ENCODE peak calls at places on chromosome 21, in six cellular contexts. L is sigmoid colon, X is IMR-90, J is esophagus squamous epithelium, K is colonic mucosa, A is left lung. H is an unnamed sample. For H3K36me3, the result is how much of the 10 kb centered on the place peaks cover.

GRCh38 chr21:32348604-32349332 is 44.0 kb downstream of the URB1 start:
- DNase-seq in A (no peak), K (peak), L (no peak), J (no peak), X (no peak), H (peak)

GRCh38 chr21:46006547-46007497 is 25.3 kb downstream of the COL6A1 start:
- DNase-seq in J (no peak), A (peak), K (peak), X (no peak), L (peak), H (no peak)

GRCh38 chr21:46507562-46507961 is 48.9 kb downstream of the DIP2A start:
- DNase-seq in J (no peak), A (no peak), L (no peak), K (no peak), X (no peak), H (no peak)

GRCh38 chr21:34091607-34092006 is 18.2 kb downstream of the MRPS6 start:
- DNase-seq in A (no peak), X (no peak), K (no peak), J (no peak), L (no peak), H (no peak)

GRCh38 chr21:32412998-32413504 is 545 bp downstream of the EVA1C start:
- DNase-seq in J (no peak), L (peak), A (peak), K (peak), X (no peak), H (peak)

GRCh38 chr21:31235671-31236450 is 108.2 kb downstream of the TIAM1 start:
- DNase-seq in J (no peak), K (no peak), A (no peak), X (no peak), L (no peak), H (peak)

GRCh38 chr21:14712121-14712520 is 166.0 kb upstream of the SAMSN1 start:
- DNase-seq in X (no peak), L (no peak), K (no peak), A (no peak), J (no peak), H (peak)

GRCh38 chr21:36697473-36698159 is 1.3 kb upstream of the SIM2 start:
- DNase-seq in A (peak), L (no peak), J (no peak), X (no peak), K (no peak), H (no peak)

GRCh38 chr21:34029724-34030528 is 43.5 kb upstream of the MRPS6 start:
- DNase-seq in J (no peak), A (no peak), L (no peak), X (peak), K (peak), H (peak)

GRCh38 chr21:28624626-28625025 is 368.1 kb downstream of the LTN1 start:
- DNase-seq in A (no peak), L (no peak), J (no peak), X (no peak), K (no peak), H (peak)

GRCh38 chr21:29431680-29432079 is 133.0 kb downstream of the BACH1 start:
- DNase-seq in K (no peak), L (no peak), X (no peak), J (no peak), A (no peak), H (no peak)

GRCh38 chr21:34039678-34040382 is 33.5 kb upstream of the MRPS6 start:
- DNase-seq in L (no peak), K (no peak), J (no peak), X (no peak), A (no peak), H (no peak)

GRCh38 chr21:31667141-31667540 is 7.6 kb downstream of the SOD1 start:
- DNase-seq in J (no peak), X (no peak), K (no peak), L (no peak), A (no peak), H (peak)

GRCh38 chr21:39136711-39137110 is 46.5 kb downstream of the PSMG1 start:
- DNase-seq in J (no peak), A (no peak), K (no peak), X (peak), L (no peak), H (peak)

GRCh38 chr21:37751268-37751975 is 164.8 kb downstream of the KCNJ6 start:
- DNase-seq in K (no peak), A (no peak), X (peak), L (no peak), J (no peak), H (peak)

GRCh38 chr21:38211321-38211720 is 45.5 kb upstream of the KCNJ15 start:
- DNase-seq in K (no peak), L (no peak), J (no peak), X (no peak), A (no peak), H (no peak)

DNA sequence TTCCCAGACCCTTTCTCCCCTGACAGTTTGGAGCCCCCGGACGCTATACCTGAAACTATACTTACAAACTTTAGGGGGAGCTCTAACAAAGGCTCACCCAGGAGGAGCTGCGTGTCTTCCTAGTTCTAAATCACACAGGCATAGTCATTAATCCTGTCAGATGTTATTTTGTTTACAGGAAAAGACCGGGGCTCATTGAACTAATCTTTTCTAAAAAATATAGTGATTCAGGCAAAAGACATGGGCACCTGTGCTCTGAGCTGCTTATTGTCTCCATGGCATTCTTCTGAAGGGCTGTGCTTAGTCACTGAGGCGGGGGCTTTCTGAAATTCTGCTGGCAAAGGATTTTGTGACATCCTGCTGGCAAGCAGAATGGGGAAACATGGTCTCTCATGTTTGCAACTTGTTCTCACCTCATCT is 1577.0 kb downstream of the NCAM2 start:
- DNase-seq in A (no peak), J (no peak), K (no peak), X (no peak), L (no peak), H (no peak)
- TF ChIP-seq CTCF in A (peak), J (no peak), K (no peak), X (no peak), L (no peak), H (no peak)

GRCh38 chr21:16427587-16428087 is 697.9 kb downstream of the USP25 start:
- DNase-seq in A (no peak), K (no peak), J (no peak), L (no peak), X (no peak), H (peak)

GRCh38 chr21:16426936-16427335 is 697.2 kb downstream of the USP25 start:
- DNase-seq in A (no peak), L (no peak), J (no peak), X (no peak), K (no peak), H (no peak)

GRCh38 chr21:16424331-16424749 is 694.6 kb downstream of the USP25 start:
- DNase-seq in X (no peak), K (no peak), A (no peak), L (no peak), J (no peak), H (peak)

GRCh38 chr21:16423921-16424320 is 694.1 kb downstream of the USP25 start:
- DNase-seq in K (no peak), A (no peak), L (no peak), X (no peak), J (no peak), H (peak)

DNA sequence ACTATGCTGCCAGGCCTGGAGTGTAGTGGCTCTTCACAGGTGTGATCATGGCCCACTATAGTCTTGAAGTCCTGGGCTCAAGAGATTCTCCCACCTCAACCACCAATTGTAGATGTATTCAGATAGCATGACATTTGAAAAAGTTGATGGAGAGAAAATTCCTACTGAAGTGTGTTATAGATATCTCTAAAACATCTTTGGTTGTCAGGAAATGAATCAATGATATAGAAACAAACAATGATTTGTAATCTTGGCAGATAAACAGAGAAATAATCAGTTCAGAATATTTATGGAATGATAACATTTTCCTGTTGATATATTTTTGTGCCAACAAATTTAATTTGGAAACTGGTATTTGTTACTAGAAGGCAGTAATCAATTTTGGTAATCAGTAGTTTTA is 695.5 kb downstream of the USP25 start:
- DNase-seq in A (no peak), J (no peak), K (no peak), X (no peak), L (no peak), H (peak)
- H3K4me3 ChIP-seq in A (no peak), J (no peak), K (no peak), X (no peak), L (no peak), H (no peak)

GRCh38 chr21:42843021-42843420 is 36.3 kb downstream of the WDR4 start:
- DNase-seq in X (no peak), K (no peak), L (peak), J (no peak), A (peak), H (no peak)

GRCh38 chr21:42841156-42841915 is 38.0 kb downstream of the WDR4 start:
- DNase-seq in X (no peak), J (no peak), K (no peak), A (peak), L (peak), H (no peak)

GRCh38 chr21:42839271-42840231 is 39.8 kb downstream of the WDR4 start:
- DNase-seq in J (no peak), X (no peak), A (no peak), K (no peak), L (no peak), H (no peak)

GRCh38 chr21:42837421-42838211 is 41.7 kb downstream of the WDR4 start:
- DNase-seq in A (no peak), J (no peak), K (peak), X (no peak), L (no peak), H (no peak)

DNA sequence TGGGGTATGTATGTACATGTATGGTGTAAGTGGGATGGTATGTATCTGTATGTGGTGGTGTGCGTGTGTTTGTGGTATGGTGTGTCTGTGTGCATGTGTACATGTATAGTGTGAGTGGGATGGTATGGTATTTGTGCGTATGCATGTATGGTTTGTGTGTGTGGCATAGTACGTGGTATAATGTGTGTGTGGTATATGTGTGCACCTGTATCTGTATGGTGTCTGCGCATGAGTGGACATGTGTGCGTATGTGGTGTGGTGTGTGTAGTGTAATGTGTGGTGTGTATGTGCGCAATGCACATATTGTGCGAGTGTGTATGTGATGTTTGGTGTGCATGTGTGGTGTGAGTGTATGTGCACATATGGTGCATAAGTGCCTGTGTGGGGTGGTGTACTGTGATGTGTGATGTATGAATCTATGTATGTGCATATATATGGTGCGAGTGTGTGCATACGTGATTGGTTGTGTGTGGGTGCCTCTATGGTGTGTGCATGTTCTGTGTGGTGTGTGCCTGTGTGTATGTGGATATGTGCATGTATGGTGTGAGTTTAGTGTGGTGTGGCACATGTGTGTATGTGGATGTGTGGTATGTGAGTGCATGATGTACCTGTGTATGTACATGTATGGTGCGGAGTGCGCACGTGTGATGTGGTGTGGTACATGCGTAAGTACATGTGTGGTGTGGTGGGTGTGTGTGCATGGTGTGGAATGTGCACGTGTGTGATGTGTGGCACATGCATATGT is 38.8 kb downstream of the WDR4 start:
- DNase-seq in A (no peak), X (no peak), L (no peak), J (no peak), K (no peak), H (no peak)
- H3K36me3 ChIP-seq in A (under half), X (under half), L (under half), J (under half), K (under half), H (under half)

DNA sequence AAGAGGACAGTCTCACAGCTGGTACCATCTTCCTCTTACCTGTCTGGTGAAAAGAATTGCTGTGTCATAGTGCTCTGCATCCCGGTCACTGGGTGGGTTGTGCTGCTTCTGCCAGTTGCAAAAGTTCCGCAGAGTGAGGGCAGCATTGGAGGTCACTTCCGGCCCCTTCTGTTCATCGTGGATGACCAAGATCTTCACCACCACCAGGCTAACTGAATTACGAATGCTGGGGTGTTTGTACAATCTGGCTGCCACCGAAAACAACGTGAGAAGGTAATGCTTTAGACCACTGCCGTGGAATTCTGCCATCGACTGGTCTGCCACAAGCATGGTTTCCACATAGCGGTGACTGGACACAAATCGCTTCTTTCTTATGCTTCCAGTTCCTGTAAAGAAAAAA is 2.9 kb downstream of the ADAMTS1 start:
- DNase-seq in X (peak), A (no peak), L (no peak), J (no peak), K (no peak), H (no peak)
- TF ChIP-seq CTCF in X (no peak), A (no peak), L (no peak), J (no peak), K (no peak), H (no peak)

DNA sequence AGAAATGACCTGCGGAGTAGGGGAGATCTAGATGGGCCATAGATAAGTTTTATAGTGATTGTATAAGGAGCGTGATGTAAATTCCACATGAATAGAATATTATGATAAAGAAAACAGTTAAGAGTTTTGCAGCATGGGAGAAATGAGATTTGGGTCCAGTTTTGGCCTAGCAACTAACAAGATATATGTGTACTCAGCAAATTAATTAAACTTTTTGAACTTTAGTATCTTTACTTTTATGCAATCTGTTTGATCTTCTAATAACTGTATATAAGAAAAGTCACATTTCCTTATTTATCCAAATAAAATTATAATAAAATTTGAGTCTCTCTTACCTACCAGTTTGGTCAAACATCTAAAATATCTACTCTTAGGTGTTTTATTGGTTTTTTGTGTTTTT is 1011.8 kb upstream of the NCAM2 start:
- DNase-seq in J (no peak), L (no peak), K (no peak), A (no peak), X (no peak), H (no peak)
- H3K4me3 ChIP-seq in J (no peak), L (no peak), K (no peak), A (no peak), X (no peak), H (no peak)

DNA sequence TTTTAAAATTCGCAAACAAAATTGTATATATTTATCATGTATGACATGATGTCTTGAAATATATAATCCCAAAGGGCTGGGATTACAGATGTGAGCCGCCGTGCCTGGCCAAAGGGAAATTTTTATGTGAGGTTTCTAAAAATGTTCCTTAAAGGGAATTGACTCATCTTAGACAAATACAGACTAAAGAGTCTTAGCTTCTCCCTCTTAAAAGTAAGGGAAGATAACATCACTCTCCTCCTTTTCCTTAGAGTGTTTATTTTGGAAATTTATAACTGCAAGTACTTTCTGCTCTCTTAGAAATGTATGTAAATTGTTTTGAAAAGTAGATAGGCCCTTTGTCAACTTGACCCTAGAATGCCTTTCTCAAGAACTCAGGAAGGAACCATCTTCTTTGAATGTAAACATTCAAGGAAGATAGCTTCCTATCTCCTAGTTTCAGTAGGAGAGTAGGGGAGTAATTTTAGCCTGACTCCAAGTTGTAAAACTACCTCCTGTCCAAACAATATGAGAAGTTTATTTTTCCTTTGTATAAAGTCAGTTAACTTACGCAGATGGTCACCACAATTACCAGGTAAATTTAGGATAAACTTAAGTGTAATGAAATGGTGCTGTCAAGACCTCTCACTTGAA is 59.5 kb downstream of the C21orf91 start:
- DNase-seq in L (no peak), J (no peak), X (no peak), K (no peak), A (no peak), H (no peak)
- H3K36me3 ChIP-seq in L (under half), J (under half), X (under half), K (under half), A (under half), H (under half)

H was measured in bronchial epithelial cell.